ENCODE peak calls at places on chromosomes 6 and 20, in ten cellular contexts. L, E, C, P, A, K, U, M, Z and W are unnamed samples.

GRCh38 chr6:6610031-6610591 is 21.6 kb downstream of the LY86 start:
- ATAC-seq in A (peak), C (no peak), P (peak), K (peak), Z (no peak), U (peak), E (no peak), L (peak), M (no peak), W (peak)

GRCh38 chr6:7883381-7883780 is 27.2 kb downstream of the TXNDC5 start:
- ATAC-seq in P (no peak), A (no peak), C (no peak), M (no peak), K (no peak), U (no peak), E (no peak), L (no peak), Z (no peak), W (no peak)

GRCh38 chr6:73665686-73666319 is 12.0 kb upstream of the SLC17A5 start:
- ATAC-seq in C (no peak), L (no peak), E (no peak), U (peak), Z (no peak), A (no peak), M (no peak), P (peak), K (peak), W (peak)

GRCh38 chr20:41145821-41146620 is 8.7 kb downstream of the PLCG1 start:
- ATAC-seq in L (peak), A (no peak), E (no peak), Z (peak), K (no peak), U (no peak), M (peak), C (peak), P (no peak), W (no peak)

GRCh38 chr6:148343028-148343374 is 363 bp downstream of the SASH1 start:
- ATAC-seq in K (peak), U (no peak), Z (no peak), C (no peak), P (no peak), L (no peak), A (peak), M (no peak), E (no peak), W (no peak)

GRCh38 chr20:63071541-63072181 is 64.9 kb upstream of the BHLHE23 start:
- ATAC-seq in A (peak), P (no peak), L (no peak), M (no peak), U (peak), C (no peak), E (peak), Z (no peak), K (peak), W (no peak)

GRCh38 chr20:38083338-38084048 is 49.9 kb downstream of the RPRD1B start:
- ATAC-seq in M (peak), E (no peak), Z (no peak), U (no peak), C (no peak), L (peak), P (no peak), K (no peak), A (no peak), W (no peak)

GRCh38 chr20:44014807-44015732 is 100.4 kb downstream of the TOX2 start:
- ATAC-seq in Z (no peak), M (no peak), E (no peak), A (no peak), P (no peak), L (no peak), C (no peak), U (no peak), K (no peak), W (no peak)

GRCh38 chr6:22601941-22602340 is 32.6 kb downstream of the HDGFL1 start:
- ATAC-seq in L (no peak), C (no peak), Z (no peak), A (no peak), K (no peak), E (no peak), U (no peak), P (no peak), M (no peak), W (no peak)

GRCh38 chr6:19465760-19466159 is 371.4 kb upstream of the ID4 start:
- ATAC-seq in M (no peak), P (no peak), C (no peak), K (no peak), E (no peak), Z (peak), L (peak), A (no peak), U (no peak), W (no peak)

GRCh38 chr6:139894271-139894670 is 519.8 kb upstream of the CITED2 start:
- ATAC-seq in K (no peak), A (no peak), P (no peak), L (no peak), C (no peak), Z (no peak), M (peak), E (no peak), U (no peak), W (no peak)

GRCh38 chr20:33909331-33909921 is 84.3 kb upstream of the RALY start:
- ATAC-seq in L (peak), Z (peak), C (no peak), M (peak), A (no peak), U (no peak), P (no peak), E (peak), K (no peak), W (no peak)

GRCh38 chr6:118284736-118285360 is 263.2 kb upstream of the PLN start:
- ATAC-seq in Z (no peak), A (no peak), E (peak), L (no peak), K (no peak), U (no peak), P (no peak), M (peak), C (peak), W (no peak)

GRCh38 chr6:109527989-109528388 is 45.0 kb upstream of the ZBTB24 start:
- ATAC-seq in U (peak), P (no peak), C (no peak), M (no peak), L (no peak), A (no peak), E (no peak), K (no peak), Z (no peak), W (no peak)

GRCh38 chr6:130076512-130076911 is 58.1 kb downstream of the L3MBTL3 start:
- ATAC-seq in Z (no peak), E (no peak), L (no peak), A (no peak), M (no peak), C (no peak), U (no peak), K (no peak), P (no peak), W (no peak)

GRCh38 chr6:169921227-169921626 is 169.8 kb downstream of the ERMARD start:
- ATAC-seq in C (no peak), Z (no peak), K (no peak), U (no peak), M (no peak), P (no peak), E (no peak), L (no peak), A (no peak), W (no peak)

GRCh38 chr6:125844989-125845388 is 54.2 kb downstream of the NCOA7 start:
- ATAC-seq in K (no peak), P (no peak), E (no peak), A (no peak), U (no peak), L (no peak), C (peak), Z (no peak), M (peak), W (no peak)

GRCh38 chr6:27096834-27097511 is 150.5 kb upstream of the PRSS16 start:
- ATAC-seq in C (peak), E (peak), M (no peak), Z (no peak), P (peak), U (peak), L (peak), K (peak), A (peak), W (peak)

GRCh38 chr6:35377002-35377401 is 34.6 kb downstream of the PPARD start:
- ATAC-seq in C (no peak), P (no peak), E (peak), L (no peak), M (no peak), U (no peak), K (no peak), Z (no peak), A (no peak), W (no peak)

GRCh38 chr6:112254921-112255320 is 554 bp upstream of the LAMA4 start:
- ATAC-seq in M (no peak), P (no peak), A (no peak), E (no peak), U (no peak), L (no peak), Z (no peak), C (no peak), K (no peak), W (no peak)

GRCh38 chr6:163573503-163574179 is 159.1 kb downstream of the QKI start:
- ATAC-seq in L (no peak), P (no peak), Z (no peak), K (no peak), C (no peak), A (no peak), U (no peak), M (no peak), E (no peak), W (no peak)

GRCh38 chr6:117483645-117484016 is 1.2 kb downstream of the DCBLD1 start:
- ATAC-seq in P (no peak), M (peak), A (no peak), Z (no peak), E (no peak), L (no peak), C (peak), K (no peak), U (no peak), W (no peak)

GRCh38 chr6:161128680-161129196 is 137.2 kb downstream of the MAP3K4 start:
- ATAC-seq in P (peak), M (no peak), A (peak), U (peak), L (no peak), C (no peak), E (peak), Z (no peak), K (peak), W (peak)

GRCh38 chr20:50322703-50323131 is 132.1 kb downstream of the CEBPB start:
- ATAC-seq in A (no peak), C (no peak), L (no peak), P (no peak), U (no peak), E (no peak), M (no peak), Z (no peak), K (no peak), W (no peak)

GRCh38 chr20:16553684-16554083 is 19.6 kb downstream of the KIF16B start:
- ATAC-seq in P (no peak), M (no peak), L (peak), C (no peak), E (no peak), K (no peak), A (no peak), U (no peak), Z (no peak), W (no peak)

GRCh38 chr6:145026267-145026679 is 709.0 kb downstream of the EPM2A start:
- ATAC-seq in K (no peak), M (no peak), A (no peak), P (no peak), E (no peak), U (no peak), Z (no peak), L (no peak), C (peak), W (no peak)

GRCh38 chr6:134532694-134533624 is 215.0 kb upstream of the SGK1 start:
- ATAC-seq in C (no peak), E (no peak), P (no peak), A (no peak), U (no peak), Z (no peak), K (no peak), M (no peak), L (peak), W (no peak)